ENCODE peak calls at places on chromosome 15, in six cellular contexts. C, A, V, Y, X and T are unnamed samples.

GRCh38 chr15:59998256-59999063 is 5.7 kb upstream of the FOXB1 start:
- DNase-seq in C (no peak), A (no peak), V (no peak), Y (no peak), X (no peak), T (no peak)

GRCh38 chr15:61146643-61147230 is 82.4 kb downstream of the RORA start:
- DNase-seq in C (no peak), A (no peak), V (no peak), Y (no peak), X (no peak), T (no peak)

GRCh38 chr15:47987461-47987860 is 133.3 kb upstream of the SLC24A5 start:
- DNase-seq in C (no peak), A (no peak), V (no peak), Y (no peak), X (no peak), T (no peak)

GRCh38 chr15:67033012-67033411 is 32.4 kb upstream of the SMAD3 start:
- DNase-seq in C (no peak), A (no peak), V (no peak), Y (no peak), X (peak), T (peak)

GRCh38 chr15:62391565-62392262 is 226.6 kb upstream of the C2CD4B start:
- DNase-seq in C (peak), A (peak), V (peak), Y (no peak), X (peak), T (peak)

GRCh38 chr15:65164139-65164538 is 21.0 kb downstream of the CLPX start:
- DNase-seq in C (no peak), A (no peak), V (no peak), Y (no peak), X (no peak), T (no peak)

GRCh38 chr15:38883987-38884386 is 319.4 kb upstream of the RASGRP1 start:
- DNase-seq in C (peak), A (no peak), V (peak), Y (no peak), X (no peak), T (no peak)

GRCh38 chr15:89768071-89768500 is 8.0 kb upstream of the MESP2 start:
- DNase-seq in C (no peak), A (no peak), V (no peak), Y (no peak), X (no peak), T (no peak)

GRCh38 chr15:67049351-67050044 is 15.9 kb upstream of the SMAD3 start:
- DNase-seq in C (no peak), A (peak), V (no peak), Y (no peak), X (no peak), T (no peak)

GRCh38 chr15:37045859-37046318 is 54.5 kb downstream of the MEIS2 start:
- DNase-seq in C (no peak), A (no peak), V (no peak), Y (peak), X (no peak), T (no peak)

GRCh38 chr15:65055201-65055870 is 10.1 kb downstream of the SLC51B start:
- DNase-seq in C (no peak), A (peak), V (no peak), Y (no peak), X (no peak), T (peak)

GRCh38 chr15:100114100-100114499 is 227.7 kb downstream of the ADAMTS17 start:
- DNase-seq in C (no peak), A (no peak), V (no peak), Y (peak), X (no peak), T (no peak)

GRCh38 chr15:100255644-100256043 is 86.1 kb downstream of the ADAMTS17 start:
- DNase-seq in C (no peak), A (no peak), V (no peak), Y (no peak), X (no peak), T (no peak)

GRCh38 chr15:67039349-67040075 is 25.9 kb upstream of the SMAD3 start:
- DNase-seq in C (no peak), A (no peak), V (no peak), Y (no peak), X (no peak), T (peak)

GRCh38 chr15:45083223-45083622 is 30.7 kb downstream of the DUOX2 start:
- DNase-seq in C (no peak), A (no peak), V (no peak), Y (no peak), X (no peak), T (no peak)

GRCh38 chr15:39736646-39737550 is 45.7 kb downstream of the FSIP1 start:
- DNase-seq in C (no peak), A (no peak), V (no peak), Y (no peak), X (no peak), T (no peak)

GRCh38 chr15:97893988-97894387 is 66.5 kb upstream of the ARRDC4 start:
- DNase-seq in C (no peak), A (no peak), V (no peak), Y (no peak), X (no peak), T (no peak)

GRCh38 chr15:77717592-77717991 is 84.9 kb upstream of the LINGO1 start:
- DNase-seq in C (no peak), A (no peak), V (no peak), Y (no peak), X (no peak), T (no peak)

GRCh38 chr15:29924750-29925149 is 102.5 kb upstream of the TJP1 start:
- DNase-seq in C (no peak), A (peak), V (no peak), Y (no peak), X (no peak), T (no peak)

GRCh38 chr15:53910852-53911251 is 67.4 kb upstream of the UNC13C start:
- DNase-seq in C (no peak), A (peak), V (no peak), Y (no peak), X (no peak), T (no peak)

GRCh38 chr15:89677381-89677780 is 1.8 kb downstream of the PLIN1 start:
- DNase-seq in C (no peak), A (no peak), V (no peak), Y (no peak), X (no peak), T (no peak)

GRCh38 chr15:97903560-97904195 is 56.8 kb upstream of the ARRDC4 start:
- DNase-seq in C (no peak), A (no peak), V (no peak), Y (no peak), X (no peak), T (no peak)

GRCh38 chr15:76347507-76348055 is 11.0 kb downstream of the ISL2 start:
- DNase-seq in C (no peak), A (no peak), V (no peak), Y (no peak), X (no peak), T (no peak)

GRCh38 chr15:61390138-61390537 is 161.0 kb upstream of the RORA start:
- DNase-seq in C (no peak), A (no peak), V (no peak), Y (no peak), X (no peak), T (no peak)

GRCh38 chr15:28901987-28902745 is 16.4 kb downstream of the APBA2 start:
- DNase-seq in C (no peak), A (no peak), V (no peak), Y (no peak), X (no peak), T (no peak)

GRCh38 chr15:63038926-63039673 is 3.4 kb upstream of the TPM1 start:
- DNase-seq in C (no peak), A (peak), V (no peak), Y (no peak), X (no peak), T (no peak)

GRCh38 chr15:25545017-25545416 is 106.2 kb upstream of the UBE3A start:
- DNase-seq in C (no peak), A (peak), V (no peak), Y (no peak), X (no peak), T (no peak)

GRCh38 chr15:76928231-76928630 is 3.3 kb upstream of the RCN2 start:
- DNase-seq in C (no peak), A (no peak), V (no peak), Y (no peak), X (no peak), T (no peak)

GRCh38 chr15:79474252-79474651 is 42.1 kb downstream of the MINAR1 start:
- DNase-seq in C (no peak), A (no peak), V (no peak), Y (no peak), X (no peak), T (no peak)

GRCh38 chr15:42804739-42805138 is 67.8 kb upstream of the CDAN1 start:
- DNase-seq in C (no peak), A (no peak), V (no peak), Y (no peak), X (no peak), T (no peak)

GRCh38 chr15:57422113-57422754 is 45.9 kb downstream of the CGNL1 start:
- DNase-seq in C (no peak), A (peak), V (no peak), Y (no peak), X (no peak), T (no peak)

GRCh38 chr15:63046927-63047760 is 4.6 kb downstream of the TPM1 start:
- DNase-seq in C (no peak), A (peak), V (no peak), Y (no peak), X (no peak), T (no peak)

GRCh38 chr15:43169888-43170287 is 15.3 kb upstream of the CCNDBP1 start:
- DNase-seq in C (no peak), A (no peak), V (no peak), Y (no peak), X (no peak), T (no peak)